ENCODE peak calls at places on chromosomes 11 and 22, in four cellular contexts. D, P, S and N are unnamed samples.

GRCh38 chr11:29755474-29755873 is 261.4 kb downstream of the KCNA4 start:
- DNase-seq in S (no peak), P (peak; percentile 42), D (no peak), N (no peak)

GRCh38 chr11:3153291-3153861 is 11.7 kb downstream of the OSBPL5 start:
- DNase-seq in P (peak; percentile 82), S (no peak), D (peak; percentile 94), N (no peak)

GRCh38 chr11:79417069-79417920 is 23.5 kb downstream of the TENM4 start:
- DNase-seq in S (no peak), P (no peak), D (no peak), N (no peak)

GRCh38 chr22:28155808-28156207 is 236.8 kb upstream of the PITPNB start:
- DNase-seq in P (no peak), D (no peak), S (no peak), N (no peak)

GRCh38 chr11:8587915-8588314 is 6.1 kb downstream of the STK33 start:
- DNase-seq in P (no peak), S (no peak), D (no peak), N (no peak)

GRCh38 chr11:14362613-14363012 is 3.6 kb upstream of the RRAS2 start:
- DNase-seq in D (no peak), P (no peak), S (no peak), N (no peak)

GRCh38 chr11:20066013-20066782 is 94.1 kb downstream of the DBX1 start:
- DNase-seq in S (no peak), D (no peak), P (no peak), N (peak; percentile 35)

GRCh38 chr22:20002661-20003060 is 14.0 kb downstream of the ARVCF start:
- DNase-seq in D (no peak), P (peak; percentile 19), S (no peak), N (no peak)

GRCh38 chr11:102911758-102912481 is 37.1 kb upstream of the MMP12 start:
- DNase-seq in D (no peak), P (no peak), S (no peak), N (peak; percentile 69)

GRCh38 chr11:77747381-77747969 is 73.0 kb downstream of the RSF1 start:
- DNase-seq in P (no peak), D (no peak), S (no peak), N (no peak)

GRCh38 chr11:15288801-15289342 is 174.1 kb downstream of the INSC start:
- DNase-seq in D (no peak), P (no peak), S (no peak), N (no peak)

GRCh38 chr11:12787847-12788246 is 113.6 kb downstream of the TEAD1 start:
- DNase-seq in S (no peak), D (no peak), P (no peak), N (no peak)

GRCh38 chr11:79708319-79708928 is 267.6 kb upstream of the TENM4 start:
- DNase-seq in P (no peak), D (no peak), S (no peak), N (peak; percentile 74)

GRCh38 chr22:40250608-40251007 is 72.9 kb downstream of the TNRC6B start:
- DNase-seq in S (no peak), D (no peak), P (no peak), N (no peak)

GRCh38 chr11:134049303-134049702 is 19.6 kb upstream of the JAM3 start:
- DNase-seq in P (no peak), D (no peak), S (peak; percentile 25), N (no peak)

GRCh38 chr22:39284983-39285382 is 34.4 kb downstream of the RPL3 start:
- DNase-seq in D (no peak), P (no peak), S (no peak), N (no peak)

GRCh38 chr22:47176573-47177333 is 414.3 kb downstream of the TBC1D22A start:
- DNase-seq in D (peak; percentile 54), P (peak; percentile 47), S (peak; percentile 60), N (peak; percentile 38)

GRCh38 chr11:86940122-86940777 is 14.9 kb downstream of the FZD4 start:
- DNase-seq in D (peak; percentile 80), S (no peak), P (peak; percentile 78), N (peak; percentile 63)
- H3K27ac ChIP-seq in D (peak overlapping the region; percentile 68), S (peak overlapping the region; percentile 75), P (peak overlapping the region; percentile 75), N (no peak overlapping the region)

GRCh38 chr11:6204708-6205107 is 649 bp upstream of the C11orf42 start:
- DNase-seq in P (no peak), S (no peak), D (no peak), N (no peak)
- TF ChIP-seq CTCF in P (no peak), S (no peak), D (no peak), N (no peak)

GRCh38 chr11:6357222-6357621 is 33.1 kb upstream of the SMPD1 start:
- DNase-seq in P (peak; percentile 57), D (peak; percentile 89), S (no peak), N (no peak)

GRCh38 chr11:6362185-6362867 is 27.9 kb upstream of the SMPD1 start:
- DNase-seq in D (peak; percentile 91), S (peak; percentile 66), P (peak; percentile 94), N (no peak)

GRCh38 chr11:6365659-6366058 is 24.6 kb upstream of the SMPD1 start:
- DNase-seq in P (no peak), D (no peak), S (no peak), N (no peak)

GRCh38 chr11:6362868-6363678 is 27.2 kb upstream of the SMPD1 start:
- DNase-seq in D (peak; percentile 90), P (peak; percentile 90), S (peak; percentile 87), N (peak; percentile 97)
- H3K27ac ChIP-seq in D (peak overlapping the region; percentile 66), P (peak overlapping the region; percentile 91), S (no peak overlapping the region), N (no peak overlapping the region)

GRCh38 chr11:116145187-116145865 is 627.5 kb downstream of the BUD13 start:
- DNase-seq in P (no peak), D (no peak), S (no peak), N (peak; percentile 59)
- TF ChIP-seq CTCF in P (no peak), D (no peak), S (no peak), N (peak; percentile 66)

DNA sequence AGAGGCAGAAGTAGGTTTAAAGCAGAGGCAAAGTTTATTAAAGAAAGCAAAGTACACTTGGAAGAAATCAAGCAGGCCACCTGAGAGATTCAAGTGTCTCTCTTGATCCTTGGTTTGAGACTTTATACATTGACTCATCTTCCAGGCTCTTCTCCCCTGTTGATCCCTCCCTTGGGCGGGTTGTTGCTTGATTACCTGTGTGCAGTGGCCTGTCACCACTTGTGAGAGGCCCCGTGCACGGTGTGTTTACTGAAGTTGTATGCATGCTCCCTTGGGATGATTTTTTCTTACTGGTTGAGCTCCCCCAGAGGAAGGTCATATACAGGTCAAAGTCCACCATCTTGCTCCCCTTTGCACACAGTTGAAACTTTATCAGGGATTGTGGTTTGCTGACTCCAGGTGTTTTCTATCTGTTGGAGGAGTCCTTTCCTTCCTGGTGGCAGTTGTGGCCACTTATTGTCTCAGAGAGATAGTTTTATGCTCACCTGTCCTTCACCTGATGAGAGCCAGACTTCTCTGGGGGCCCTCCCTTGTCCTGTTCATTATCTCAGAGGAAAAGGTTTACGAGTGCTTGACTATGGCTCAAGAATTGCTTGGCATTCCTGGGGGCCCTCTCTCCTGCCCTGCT is 16.3 kb upstream of the RBMXL2 start:
- DNase-seq in S (no peak), P (no peak), D (no peak), N (no peak)
- H3K27ac ChIP-seq in S (no peak overlapping the region), P (no peak overlapping the region), D (no peak overlapping the region), N (no peak overlapping the region)

GRCh38 chr11:43790444-43790794 is 90.2 kb upstream of the ALKBH3 start:
- DNase-seq in P (no peak), D (no peak), S (no peak), N (no peak)
- TF ChIP-seq CTCF in P (no peak), D (no peak), S (no peak), N (no peak)

DNA sequence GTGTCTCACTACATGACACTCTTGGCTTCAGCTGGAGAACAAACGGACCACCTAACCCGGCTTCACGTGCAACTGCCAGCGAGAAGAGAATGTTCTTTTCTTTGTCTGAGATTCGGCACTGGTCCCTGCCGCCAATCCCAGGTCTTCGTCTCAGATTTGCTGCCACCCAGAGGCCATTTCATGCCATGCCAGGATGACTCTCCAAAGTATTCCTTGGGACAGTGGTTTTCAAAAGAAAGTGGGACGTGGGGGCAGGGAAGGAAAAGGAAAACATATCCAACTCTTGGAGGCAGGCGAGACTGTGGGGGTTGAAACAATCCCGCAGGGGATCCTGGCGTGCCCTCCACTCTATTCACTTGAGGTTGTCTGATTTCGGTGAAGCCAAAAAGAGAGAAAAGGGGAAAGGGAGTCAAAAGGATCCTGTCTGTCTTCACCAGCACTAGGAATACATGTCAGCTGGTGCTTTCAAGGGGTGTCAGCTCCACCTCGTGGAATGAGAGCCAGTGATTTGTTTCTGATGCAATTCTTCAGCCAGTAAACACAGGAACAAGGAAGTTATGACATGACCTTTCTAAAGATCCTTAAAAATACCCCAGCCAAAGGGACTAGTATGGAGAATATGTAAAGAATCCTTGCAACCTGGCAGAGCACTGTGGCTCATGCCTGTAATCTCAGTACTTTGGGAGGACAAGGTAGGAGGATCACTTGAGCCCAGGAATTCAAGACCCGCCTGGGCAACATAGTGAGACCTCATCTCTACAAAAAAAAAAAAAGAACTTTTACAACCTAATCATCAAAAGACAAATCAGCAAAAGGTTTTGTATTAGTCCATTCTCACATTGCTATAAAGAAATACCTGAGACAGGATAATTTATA is 41.0 kb upstream of the APLNR start:
- DNase-seq in D (peak; percentile 75), S (peak; percentile 75), P (peak; percentile 84), N (peak; percentile 93)
- H3K27ac ChIP-seq in D (no peak overlapping the region), S (peak overlapping the region; percentile 79), P (peak overlapping the region; percentile 73), N (peak overlapping the region; percentile 24)

GRCh38 chr22:30423296-30423958 is 2.1 kb upstream of the MTFP1 start:
- DNase-seq in D (peak; percentile 83), P (no peak), S (peak; percentile 88), N (no peak)
- TF ChIP-seq CTCF in D (peak; percentile 25), P (peak; percentile 6), S (no peak), N (peak; percentile 46)